ENCODE peak calls at places on chromosomes 1 and 21, in four cellular contexts. W is uterus, J is body of pancreas, S is IMR-90. U is an unnamed sample.

GRCh38 chr1:67988066-67988465 is 62.4 kb downstream of the DIRAS3 start:
- DNase-seq in J (no peak), S (no peak), W (peak; percentile 17), U (no peak)

GRCh38 chr1:221886311-221887090 is 144.6 kb upstream of the DUSP10 start:
- DNase-seq in S (no peak), W (no peak), J (no peak), U (no peak)

GRCh38 chr1:171226757-171227370 is 21.4 kb upstream of the FMO1 start:
- DNase-seq in W (no peak), S (peak; percentile 80), J (peak; percentile 54), U (no peak)

GRCh38 chr1:145985502-145986439 is 10.6 kb downstream of the TXNIP start:
- DNase-seq in S (peak; percentile 73), W (peak; percentile 55), J (peak; percentile 58), U (peak; percentile 27)

GRCh38 chr1:227353186-227353585 is 34.9 kb upstream of the CDC42BPA start:
- DNase-seq in S (no peak), J (no peak), W (no peak), U (no peak)

GRCh38 chr1:207823880-207824566 is 72.2 kb downstream of the CD46 start:
- DNase-seq in S (peak; percentile 97), J (peak; percentile 92), W (peak; percentile 81), U (peak; percentile 89)

GRCh38 chr1:5430911-5431310 is 561.3 kb downstream of the NPHP4 start:
- DNase-seq in J (no peak), S (no peak), W (no peak), U (no peak)

GRCh38 chr1:86616433-86616832 is 69.6 kb downstream of the CLCA4 start:
- DNase-seq in W (no peak), S (no peak), J (no peak), U (no peak)

GRCh38 chr21:34813266-34813886 is 144.6 kb downstream of the CLIC6 start:
- DNase-seq in S (peak; percentile 90), W (no peak), J (no peak), U (no peak)

GRCh38 chr1:30856260-30856790 is 52.2 kb downstream of the SDC3 start:
- DNase-seq in W (no peak), J (peak; percentile 35), S (no peak), U (no peak)

GRCh38 chr1:59081795-59082194 is 215.1 kb upstream of the FGGY start:
- DNase-seq in S (no peak), J (no peak), W (no peak), U (no peak)

GRCh38 chr1:203320546-203321272 is 15.4 kb downstream of the BTG2 start:
- DNase-seq in S (peak; percentile 63), J (peak; percentile 83), W (no peak), U (peak; percentile 95)

GRCh38 chr1:81802601-81803422 is 2.1 kb downstream of the ADGRL2 start:
- DNase-seq in J (peak; percentile 79), S (peak; percentile 33), W (peak; percentile 61), U (peak; percentile 55)

GRCh38 chr1:59007429-59007819 is 223.6 kb upstream of the JUN start:
- DNase-seq in W (no peak), J (no peak), S (no peak), U (no peak)

GRCh38 chr1:204348722-204349121 is 11.0 kb downstream of the PLEKHA6 start:
- DNase-seq in J (peak; percentile 44), W (peak; percentile 84), S (peak; percentile 62), U (peak; percentile 71)

GRCh38 chr1:17629460-17629859 is 90.0 kb downstream of the ARHGEF10L start:
- DNase-seq in W (no peak), S (no peak), J (peak; percentile 24), U (no peak)

GRCh38 chr1:107964397-107965111 is 426 bp downstream of the VAV3 start:
- DNase-seq in S (no peak), W (no peak), J (peak; percentile 13), U (peak; percentile 69)

GRCh38 chr1:107551491-107551890 is 410.7 kb downstream of the NTNG1 start:
- DNase-seq in W (no peak), J (no peak), S (no peak), U (no peak)

GRCh38 chr1:240000634-240001033 is 91.0 kb upstream of the FMN2 start:
- DNase-seq in J (no peak), W (no peak), S (peak; percentile 82), U (no peak)

GRCh38 chr1:74785944-74786343 is 53.0 kb downstream of the TYW3 start:
- DNase-seq in W (no peak), J (no peak), S (no peak), U (no peak)

GRCh38 chr1:222464841-222465210 is 83.1 kb downstream of the HHIPL2 start:
- DNase-seq in S (peak; percentile 73), W (peak; percentile 61), J (peak; percentile 67), U (no peak)

GRCh38 chr1:172585348-172585747 is 52.4 kb downstream of the SUCO start:
- DNase-seq in S (peak; percentile 46), J (no peak), W (no peak), U (no peak)

GRCh38 chr1:16145988-16146887 is 9.6 kb downstream of the EPHA2 start:
- DNase-seq in J (peak; percentile 80), W (peak; percentile 91), S (peak; percentile 92), U (no peak)

GRCh38 chr1:94061513-94062443 is 59.2 kb downstream of the ABCA4 start:
- DNase-seq in J (peak; percentile 85), S (peak; percentile 80), W (peak; percentile 50), U (peak; percentile 75)

GRCh38 chr1:110060034-110060661 is 10.3 kb downstream of the ALX3 start:
- DNase-seq in J (peak; percentile 41), S (no peak), W (no peak), U (peak; percentile 72)

GRCh38 chr1:32494196-32494595 is 29.3 kb downstream of the ZBTB8B start:
- DNase-seq in S (no peak), J (no peak), W (no peak), U (no peak)

GRCh38 chr1:28290851-28291250 is 31.5 kb downstream of the SESN2 start:
- DNase-seq in W (no peak), J (peak; percentile 27), S (no peak), U (no peak)

GRCh38 chr1:167103236-167103894 is 9.5 kb downstream of the STYXL2 start:
- DNase-seq in S (no peak), W (no peak), J (no peak), U (no peak)

GRCh38 chr1:9453375-9454093 is 85.7 kb upstream of the SLC25A33 start:
- DNase-seq in S (no peak), W (no peak), J (no peak), U (no peak)

GRCh38 chr1:228089520-228090380 is 7.2 kb downstream of the ARF1 start:
- DNase-seq in W (peak; percentile 13), J (no peak), S (no peak), U (peak; percentile 42)

GRCh38 chr1:234004575-234004974 is 100.1 kb downstream of the SLC35F3 start:
- DNase-seq in W (no peak), S (no peak), J (no peak), U (no peak)

GRCh38 chr1:99650773-99651437 is 5.0 kb downstream of the PALMD start:
- DNase-seq in S (no peak), W (no peak), J (no peak), U (no peak)

DNA sequence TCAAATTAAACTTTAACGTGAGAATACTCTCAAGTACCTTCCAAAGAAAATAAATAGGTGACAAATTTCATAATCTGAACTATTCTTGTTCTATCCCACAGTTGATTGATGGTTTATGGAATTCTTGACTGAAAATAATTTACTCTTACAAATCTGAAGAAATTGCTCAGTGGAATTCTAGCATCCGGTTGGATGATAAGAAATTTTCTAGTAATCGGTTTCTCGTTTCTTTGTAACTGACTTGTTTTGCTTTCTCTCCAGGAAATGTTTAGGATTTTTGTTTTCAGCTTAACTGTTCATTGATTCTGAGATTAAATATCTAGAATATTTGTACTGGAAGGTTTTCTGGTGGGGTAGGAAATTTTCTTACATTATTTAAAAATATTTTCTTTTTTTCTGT is 558.9 kb upstream of the ADAMTS5 start:
- DNase-seq in S (no peak), J (no peak), W (no peak), U (no peak)
- H3K4me3 ChIP-seq in S (no peak overlapping the region), J (no peak overlapping the region), W (no peak overlapping the region), U (no peak overlapping the region)

GRCh38 chr1:47174621-47175020 is 15.2 kb downstream of the PDZK1IP1 start:
- DNase-seq in S (no peak), J (no peak), W (no peak), U (no peak)

GRCh38 chr1:47178020-47178419 is 11.8 kb downstream of the PDZK1IP1 start:
- DNase-seq in J (no peak), S (no peak), W (no peak), U (no peak)

GRCh38 chr1:47178665-47179022 is 11.2 kb downstream of the PDZK1IP1 start:
- DNase-seq in J (no peak), S (no peak), W (no peak), U (no peak)

GRCh38 chr1:47172782-47173181 is 17.1 kb downstream of the PDZK1IP1 start:
- DNase-seq in W (no peak), J (no peak), S (no peak), U (no peak)

GRCh38 chr1:47175227-47175934 is 14.5 kb downstream of the PDZK1IP1 start:
- DNase-seq in J (peak; percentile 74), W (no peak), S (peak; percentile 54), U (no peak)
- TF ChIP-seq CTCF in J (peak; percentile 97), W (peak; percentile 71), S (peak; percentile 90), U (peak; percentile 91)

GRCh38 chr21:25806053-25806452 is 71.3 kb downstream of the GABPA start:
- DNase-seq in S (no peak), W (no peak), J (no peak), U (no peak)

DNA sequence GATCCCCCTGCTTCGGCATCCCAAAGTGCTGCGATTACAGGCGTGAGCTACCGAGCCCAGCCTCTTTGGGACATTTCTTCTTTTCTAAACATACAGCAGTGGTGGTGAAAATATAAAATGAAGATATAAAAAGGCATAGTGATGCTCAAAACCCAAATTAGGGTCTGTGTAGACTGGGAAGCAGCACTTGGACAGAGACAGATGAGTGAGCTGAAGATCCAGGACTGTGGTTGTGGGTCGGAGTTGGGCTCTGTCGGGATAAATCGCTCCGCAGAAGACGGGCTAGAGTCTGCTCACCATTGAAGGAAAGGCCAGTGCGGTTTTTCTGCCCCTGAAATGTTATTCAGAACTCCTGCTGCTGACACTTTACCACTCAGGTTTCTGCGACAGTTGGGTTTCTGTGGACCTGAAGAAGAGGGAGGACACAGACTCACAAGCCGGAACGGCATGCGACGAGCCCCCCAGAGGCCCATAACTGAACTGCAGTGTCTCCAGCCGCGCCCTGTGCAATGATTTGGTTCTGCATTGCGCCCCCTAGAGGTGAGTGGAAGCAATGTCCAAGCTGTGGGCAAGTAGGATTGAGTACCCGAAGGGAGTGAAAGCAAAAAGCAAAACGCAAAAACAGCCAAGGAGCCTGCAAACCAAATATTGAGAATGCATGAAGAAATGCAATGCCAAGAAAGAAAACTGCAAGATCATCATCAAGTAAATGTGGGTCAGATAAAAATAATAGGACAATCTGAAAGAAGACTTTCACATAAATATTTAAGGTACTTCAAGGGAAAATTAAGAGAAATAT is 66.6 kb downstream of the GABPA start:
- DNase-seq in J (peak; percentile 90), S (peak; percentile 76), W (peak; percentile 63), U (peak; percentile 81)
- H3K4me3 ChIP-seq in J (no peak overlapping the region), S (peak overlapping the region; percentile 3), W (no peak overlapping the region), U (no peak overlapping the region)

GRCh38 chr1:2317230-2318065 is 73.9 kb downstream of the MORN1 start:
- DNase-seq in W (no peak), J (no peak), S (no peak), U (no peak)
- TF ChIP-seq CTCF in W (no peak), J (no peak), S (no peak), U (no peak)